ENCODE peak calls at places on chromosomes 5 and 9, in five cellular contexts. R is Peyer's patch, D is GM12865, U is foreskin fibroblast, S is GM06990. E is an unnamed sample.

GRCh38 chr5:112240011-112240410 is 179.1 kb downstream of the EPB41L4A start:
- DNase-seq in R (no peak), D (no peak), U (no peak), S (no peak), E (no peak)

GRCh38 chr9:92686954-92687353 is 17.0 kb upstream of the IPPK start:
- DNase-seq in R (no peak), D (no peak), U (no peak), S (no peak), E (no peak)

GRCh38 chr5:147576646-147577535 is 67.0 kb upstream of the DPYSL3 start:
- DNase-seq in R (no peak), D (peak; percentile 39), U (peak; percentile 65), S (peak; percentile 6), E (peak; percentile 66)

GRCh38 chr9:114371986-114372917 is 15.5 kb downstream of the AKNA start:
- DNase-seq in R (peak; percentile 82), D (peak; percentile 60), U (peak; percentile 41), S (peak; percentile 56), E (peak; percentile 65)

GRCh38 chr5:68739752-68740151 is 354.1 kb upstream of the SLC30A5 start:
- DNase-seq in R (no peak), D (peak; percentile 68), U (no peak), S (no peak), E (no peak)

GRCh38 chr9:19618816-19619215 is 170.0 kb downstream of the SLC24A2 start:
- DNase-seq in R (no peak), D (no peak), U (no peak), S (no peak), E (no peak)

GRCh38 chr9:105069285-105070065 is 141.5 kb upstream of the ABCA1 start:
- DNase-seq in R (no peak), D (no peak), U (no peak), S (no peak), E (no peak)

GRCh38 chr9:136327313-136327971 is at the start of gene GPSM1:
- DNase-seq in R (no peak), D (no peak), U (peak; percentile 91), S (no peak), E (peak; percentile 50)

GRCh38 chr9:114324492-114324891 is 1.6 kb downstream of the ORM1 start:
- DNase-seq in R (no peak), D (no peak), U (no peak), S (no peak), E (no peak)

GRCh38 chr9:1947438-1947837 is 67.7 kb upstream of the SMARCA2 start:
- DNase-seq in R (no peak), D (no peak), U (no peak), S (no peak), E (no peak)

GRCh38 chr5:140573683-140574082 is 9.1 kb downstream of the SLC35A4 start:
- DNase-seq in R (no peak), D (no peak), U (no peak), S (no peak), E (no peak)

GRCh38 chr5:79080804-79081203 is 11.2 kb downstream of the BHMT2 start:
- DNase-seq in R (no peak), D (no peak), U (no peak), S (no peak), E (no peak)

GRCh38 chr5:87828545-87829213 is 415.9 kb upstream of the CCNH start:
- DNase-seq in R (no peak), D (no peak), U (no peak), S (no peak), E (no peak)

GRCh38 chr9:22041792-22042191 is 32.7 kb upstream of the CDKN2B start:
- DNase-seq in R (no peak), D (no peak), U (peak; percentile 71), S (no peak), E (no peak)

GRCh38 chr5:145806923-145807322 is 28.2 kb downstream of the PRELID2 start:
- DNase-seq in R (no peak), D (no peak), U (no peak), S (no peak), E (no peak)

GRCh38 chr5:145812877-145813276 is 22.3 kb downstream of the PRELID2 start:
- DNase-seq in R (no peak), D (no peak), U (no peak), S (no peak), E (no peak)

GRCh38 chr5:145811834-145812625 is 23.1 kb downstream of the PRELID2 start:
- DNase-seq in R (no peak), D (peak; percentile 9), U (peak; percentile 74), S (no peak), E (no peak)
- TF ChIP-seq CTCF in R (no peak), D (no peak), U (peak; percentile 21), S (no peak), E (no peak)

GRCh38 chr5:321233-321725 is at the start of gene AHRR:
- DNase-seq in R (no peak), D (peak; percentile 81), U (peak; percentile 93), S (peak; percentile 79), E (peak; percentile 63)
- TF ChIP-seq CTCF in R (no peak), D (peak; percentile 62), U (peak; percentile 37), S (peak; percentile 25), E (peak; percentile 65)

GRCh38 chr9:83538172-83538889 is at the start of gene FRMD3:
- DNase-seq in R (no peak), D (peak; percentile 45), U (peak; percentile 90), S (peak; percentile 23), E (peak; percentile 36)
- TF ChIP-seq CTCF in R (no peak), D (peak; percentile 16), U (peak; percentile 66), S (peak; percentile 41), E (peak; percentile 34)

GRCh38 chr5:181243020-181243520 is 636 bp downstream of the RACK1 start:
- DNase-seq in R (no peak), D (no peak), U (peak; percentile 32), S (no peak), E (no peak)

GRCh38 chr5:181243521-181244307 is at the start of gene RACK1:
- DNase-seq in R (peak; percentile 91), D (peak; percentile 94), U (peak; percentile 94), S (peak; percentile 84), E (peak; percentile 94)

GRCh38 chr5:181239062-181239663 is 4.5 kb downstream of the RACK1 start:
- DNase-seq in R (no peak), D (no peak), U (no peak), S (no peak), E (no peak)

GRCh38 chr5:181242031-181242451 is 1.7 kb downstream of the RACK1 start:
- DNase-seq in R (no peak), D (no peak), U (peak; percentile 52), S (no peak), E (no peak)

GRCh38 chr5:181241393-181241975 is 2.2 kb downstream of the RACK1 start:
- DNase-seq in R (peak; percentile 25), D (peak; percentile 73), U (peak; percentile 92), S (peak; percentile 50), E (peak; percentile 85)
- TF ChIP-seq CTCF in R (no peak), D (no peak), U (no peak), S (no peak), E (no peak)

DNA sequence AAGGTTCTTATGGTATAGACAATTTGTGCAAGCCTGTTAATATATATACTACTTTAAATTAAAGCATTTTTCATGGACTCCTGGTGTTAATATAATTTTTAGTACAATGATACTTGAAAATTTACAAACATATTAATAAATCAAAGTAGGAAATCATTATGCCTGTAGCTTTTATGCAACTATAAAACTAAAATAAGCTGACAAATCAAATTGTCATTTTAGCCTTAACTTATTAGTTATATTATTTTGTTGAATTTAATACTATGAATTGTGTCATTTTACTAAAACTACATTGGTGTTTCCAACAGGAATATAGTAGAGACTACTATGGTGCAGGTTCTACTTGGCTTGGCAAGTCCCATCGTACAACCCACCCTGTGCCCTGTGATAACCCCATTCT is 96.0 kb downstream of the MED10 start:
- DNase-seq in R (no peak), D (no peak), U (no peak), S (no peak), E (no peak)
- TF ChIP-seq CTCF in R (no peak), D (no peak), U (no peak), S (no peak), E (no peak)

GRCh38 chr5:132495672-132496630 is 5.4 kb upstream of the IRF1 start:
- DNase-seq in R (peak; percentile 96), D (peak; percentile 92), U (peak; percentile 95), S (peak; percentile 87), E (peak; percentile 94)
- TF ChIP-seq CTCF in R (no peak), D (no peak), U (no peak), S (peak; percentile 21), E (no peak)

GRCh38 chr5:172107606-172108005 is 80.4 kb downstream of the STK10 start:
- DNase-seq in R (no peak), D (no peak), U (peak; percentile 89), S (no peak), E (no peak)

GRCh38 chr5:172105811-172106210 is 82.2 kb downstream of the STK10 start:
- DNase-seq in R (no peak), D (no peak), U (no peak), S (no peak), E (no peak)

GRCh38 chr5:172104021-172104420 is 84.0 kb downstream of the STK10 start:
- DNase-seq in R (no peak), D (no peak), U (no peak), S (no peak), E (no peak)

GRCh38 chr5:172104801-172105701 is 83.0 kb downstream of the STK10 start:
- DNase-seq in R (no peak), D (no peak), U (no peak), S (no peak), E (no peak)

GRCh38 chr5:172106511-172107356 is 81.3 kb downstream of the STK10 start:
- DNase-seq in R (peak; percentile 49), D (peak; percentile 48), U (peak; percentile 64), S (peak; percentile 61), E (peak; percentile 74)
- TF ChIP-seq CTCF in R (peak; percentile 98), D (peak; percentile 94), U (peak; percentile 90), S (peak; percentile 98), E (peak; percentile 98)